ENCODE peak calls at places on chromosomes 2 and 18, in nine cellular contexts. One of them, this sample, is unnamed.

GRCh38 chr2:241804326-241805276 is 4.4 kb upstream of the NEU4 start:
- DNase-seq in frontal cortex: peak; percentile 25
- DNase-seq in effector memory CD4-positive, alpha-beta T cell: no peak
- DNase-seq in kidney glomerular epithelial cell: peak; percentile 15
- DNase-seq in activated T-helper 9 cell treated with anti-CD3 and anti-CD28 coated beads, Interleukin-2, amount 50 U/mL, for 16 hours: no peak
- DNase-seq in HT1080: peak; percentile 52
- DNase-seq in activated T-cell treated with anti-CD3 and anti-CD28 coated beads for 1 hour: no peak
- DNase-seq in stimulated activated CD4-positive, alpha-beta T cell treated with anti-CD3 and anti-CD28 coated beads, Interleukin-2, amount 100 ng/mL, for 48 hours: no peak
- DNase-seq in memory B cell: no peak
- DNase-seq in this sample: no peak

GRCh38 chr2:101883860-101884259 is 107.9 kb upstream of the IL1R2 start:
- DNase-seq in frontal cortex: peak; percentile 10
- DNase-seq in effector memory CD4-positive, alpha-beta T cell: no peak
- DNase-seq in kidney glomerular epithelial cell: peak; percentile 70
- DNase-seq in activated T-helper 9 cell treated with anti-CD3 and anti-CD28 coated beads, Interleukin-2, amount 50 U/mL, for 16 hours: peak; percentile 13
- DNase-seq in HT1080: peak; percentile 39
- DNase-seq in activated T-cell treated with anti-CD3 and anti-CD28 coated beads for 1 hour: no peak
- DNase-seq in stimulated activated CD4-positive, alpha-beta T cell treated with anti-CD3 and anti-CD28 coated beads, Interleukin-2, amount 100 ng/mL, for 48 hours: peak; percentile 16
- DNase-seq in memory B cell: no peak
- DNase-seq in this sample: peak; percentile 5

GRCh38 chr18:69948919-69949537 is 1.4 kb upstream of the CD226 start:
- DNase-seq in frontal cortex: no peak
- DNase-seq in effector memory CD4-positive, alpha-beta T cell: no peak
- DNase-seq in kidney glomerular epithelial cell: no peak
- DNase-seq in activated T-helper 9 cell treated with anti-CD3 and anti-CD28 coated beads, Interleukin-2, amount 50 U/mL, for 16 hours: peak; percentile 50
- DNase-seq in HT1080: no peak
- DNase-seq in activated T-cell treated with anti-CD3 and anti-CD28 coated beads for 1 hour: no peak
- DNase-seq in stimulated activated CD4-positive, alpha-beta T cell treated with anti-CD3 and anti-CD28 coated beads, Interleukin-2, amount 100 ng/mL, for 48 hours: peak; percentile 55
- DNase-seq in memory B cell: no peak
- DNase-seq in this sample: no peak

GRCh38 chr2:235498556-235499305 is 4.9 kb downstream of the AGAP1 start:
- DNase-seq in frontal cortex: no peak
- DNase-seq in effector memory CD4-positive, alpha-beta T cell: no peak
- DNase-seq in kidney glomerular epithelial cell: peak; percentile 22
- DNase-seq in activated T-helper 9 cell treated with anti-CD3 and anti-CD28 coated beads, Interleukin-2, amount 50 U/mL, for 16 hours: no peak
- DNase-seq in HT1080: peak; percentile 15
- DNase-seq in activated T-cell treated with anti-CD3 and anti-CD28 coated beads for 1 hour: no peak
- DNase-seq in stimulated activated CD4-positive, alpha-beta T cell treated with anti-CD3 and anti-CD28 coated beads, Interleukin-2, amount 100 ng/mL, for 48 hours: no peak
- DNase-seq in memory B cell: no peak
- DNase-seq in this sample: no peak

GRCh38 chr18:30886998-30887397 is 155.5 kb downstream of the DSC3 start:
- DNase-seq in frontal cortex: no peak
- DNase-seq in effector memory CD4-positive, alpha-beta T cell: no peak
- DNase-seq in kidney glomerular epithelial cell: no peak
- DNase-seq in activated T-helper 9 cell treated with anti-CD3 and anti-CD28 coated beads, Interleukin-2, amount 50 U/mL, for 16 hours: no peak
- DNase-seq in HT1080: no peak
- DNase-seq in activated T-cell treated with anti-CD3 and anti-CD28 coated beads for 1 hour: no peak
- DNase-seq in stimulated activated CD4-positive, alpha-beta T cell treated with anti-CD3 and anti-CD28 coated beads, Interleukin-2, amount 100 ng/mL, for 48 hours: no peak
- DNase-seq in memory B cell: no peak
- DNase-seq in this sample: no peak

GRCh38 chr2:193240752-193241151 is 1046.0 kb upstream of the TMEFF2 start:
- DNase-seq in frontal cortex: no peak
- DNase-seq in effector memory CD4-positive, alpha-beta T cell: no peak
- DNase-seq in kidney glomerular epithelial cell: peak; percentile 22
- DNase-seq in activated T-helper 9 cell treated with anti-CD3 and anti-CD28 coated beads, Interleukin-2, amount 50 U/mL, for 16 hours: no peak
- DNase-seq in HT1080: no peak
- DNase-seq in activated T-cell treated with anti-CD3 and anti-CD28 coated beads for 1 hour: no peak
- DNase-seq in stimulated activated CD4-positive, alpha-beta T cell treated with anti-CD3 and anti-CD28 coated beads, Interleukin-2, amount 100 ng/mL, for 48 hours: no peak
- DNase-seq in memory B cell: no peak
- DNase-seq in this sample: no peak

GRCh38 chr2:150621800-150622199 is 134.3 kb upstream of the RND3 start:
- DNase-seq in frontal cortex: no peak
- DNase-seq in effector memory CD4-positive, alpha-beta T cell: no peak
- DNase-seq in kidney glomerular epithelial cell: peak; percentile 88
- DNase-seq in activated T-helper 9 cell treated with anti-CD3 and anti-CD28 coated beads, Interleukin-2, amount 50 U/mL, for 16 hours: no peak
- DNase-seq in HT1080: peak; percentile 87
- DNase-seq in activated T-cell treated with anti-CD3 and anti-CD28 coated beads for 1 hour: no peak
- DNase-seq in stimulated activated CD4-positive, alpha-beta T cell treated with anti-CD3 and anti-CD28 coated beads, Interleukin-2, amount 100 ng/mL, for 48 hours: no peak
- DNase-seq in memory B cell: no peak
- DNase-seq in this sample: no peak

GRCh38 chr2:109193807-109194702 is 65.0 kb downstream of the SH3RF3 start:
- DNase-seq in frontal cortex: no peak
- DNase-seq in effector memory CD4-positive, alpha-beta T cell: no peak
- DNase-seq in kidney glomerular epithelial cell: no peak
- DNase-seq in activated T-helper 9 cell treated with anti-CD3 and anti-CD28 coated beads, Interleukin-2, amount 50 U/mL, for 16 hours: no peak
- DNase-seq in HT1080: no peak
- DNase-seq in activated T-cell treated with anti-CD3 and anti-CD28 coated beads for 1 hour: no peak
- DNase-seq in stimulated activated CD4-positive, alpha-beta T cell treated with anti-CD3 and anti-CD28 coated beads, Interleukin-2, amount 100 ng/mL, for 48 hours: no peak
- DNase-seq in memory B cell: no peak
- DNase-seq in this sample: no peak

GRCh38 chr2:215598376-215598975 is 162.6 kb upstream of the FN1 start:
- DNase-seq in frontal cortex: no peak
- DNase-seq in effector memory CD4-positive, alpha-beta T cell: no peak
- DNase-seq in kidney glomerular epithelial cell: no peak
- DNase-seq in activated T-helper 9 cell treated with anti-CD3 and anti-CD28 coated beads, Interleukin-2, amount 50 U/mL, for 16 hours: no peak
- DNase-seq in HT1080: peak; percentile 55
- DNase-seq in activated T-cell treated with anti-CD3 and anti-CD28 coated beads for 1 hour: no peak
- DNase-seq in stimulated activated CD4-positive, alpha-beta T cell treated with anti-CD3 and anti-CD28 coated beads, Interleukin-2, amount 100 ng/mL, for 48 hours: no peak
- DNase-seq in memory B cell: no peak
- DNase-seq in this sample: no peak

GRCh38 chr18:59932401-59932800 is 32.6 kb downstream of the PMAIP1 start:
- DNase-seq in frontal cortex: no peak
- DNase-seq in effector memory CD4-positive, alpha-beta T cell: no peak
- DNase-seq in kidney glomerular epithelial cell: no peak
- DNase-seq in activated T-helper 9 cell treated with anti-CD3 and anti-CD28 coated beads, Interleukin-2, amount 50 U/mL, for 16 hours: no peak
- DNase-seq in HT1080: no peak
- DNase-seq in activated T-cell treated with anti-CD3 and anti-CD28 coated beads for 1 hour: no peak
- DNase-seq in stimulated activated CD4-positive, alpha-beta T cell treated with anti-CD3 and anti-CD28 coated beads, Interleukin-2, amount 100 ng/mL, for 48 hours: no peak
- DNase-seq in memory B cell: no peak
- DNase-seq in this sample: no peak

GRCh38 chr2:128642316-128642715 is 323.6 kb upstream of the HS6ST1 start:
- DNase-seq in frontal cortex: no peak
- DNase-seq in effector memory CD4-positive, alpha-beta T cell: no peak
- DNase-seq in kidney glomerular epithelial cell: no peak
- DNase-seq in activated T-helper 9 cell treated with anti-CD3 and anti-CD28 coated beads, Interleukin-2, amount 50 U/mL, for 16 hours: no peak
- DNase-seq in HT1080: no peak
- DNase-seq in activated T-cell treated with anti-CD3 and anti-CD28 coated beads for 1 hour: no peak
- DNase-seq in stimulated activated CD4-positive, alpha-beta T cell treated with anti-CD3 and anti-CD28 coated beads, Interleukin-2, amount 100 ng/mL, for 48 hours: no peak
- DNase-seq in memory B cell: no peak
- DNase-seq in this sample: no peak

GRCh38 chr18:58051765-58052460 is 7.9 kb downstream of the NEDD4L start:
- DNase-seq in frontal cortex: no peak
- DNase-seq in effector memory CD4-positive, alpha-beta T cell: no peak
- DNase-seq in kidney glomerular epithelial cell: peak; percentile 65
- DNase-seq in activated T-helper 9 cell treated with anti-CD3 and anti-CD28 coated beads, Interleukin-2, amount 50 U/mL, for 16 hours: no peak
- DNase-seq in HT1080: peak; percentile 42
- DNase-seq in activated T-cell treated with anti-CD3 and anti-CD28 coated beads for 1 hour: no peak
- DNase-seq in stimulated activated CD4-positive, alpha-beta T cell treated with anti-CD3 and anti-CD28 coated beads, Interleukin-2, amount 100 ng/mL, for 48 hours: no peak
- DNase-seq in memory B cell: no peak
- DNase-seq in this sample: no peak

GRCh38 chr2:67954125-67954748 is 108.6 kb downstream of the C1D start:
- DNase-seq in frontal cortex: no peak
- DNase-seq in effector memory CD4-positive, alpha-beta T cell: no peak
- DNase-seq in kidney glomerular epithelial cell: no peak
- DNase-seq in activated T-helper 9 cell treated with anti-CD3 and anti-CD28 coated beads, Interleukin-2, amount 50 U/mL, for 16 hours: no peak
- DNase-seq in HT1080: no peak
- DNase-seq in activated T-cell treated with anti-CD3 and anti-CD28 coated beads for 1 hour: no peak
- DNase-seq in stimulated activated CD4-positive, alpha-beta T cell treated with anti-CD3 and anti-CD28 coated beads, Interleukin-2, amount 100 ng/mL, for 48 hours: no peak
- DNase-seq in memory B cell: no peak
- DNase-seq in this sample: no peak

This sample was measured in NK-92 treated with Interleukin-12 subunit alpha and Interleukin-12 subunit beta, amount 100 ng/mL, for 24 hours.